ENCODE peak calls at places on chromosomes 12 and 14, in seven cellular contexts. K is Panc1; W is D341Med; Q is Right ventricle myocardium inferior; M is effector memory CD8-positive, alpha-beta T cell; D is A549; S is fibroblast of lung. P is an unnamed sample.

GRCh38 chr12:98714426-98714825 is 69.3 kb downstream of the APAF1 start:
- DNase-seq in K (no peak), W (no peak), Q (no peak), M (no peak), D (no peak), S (no peak), P (no peak)

GRCh38 chr14:105314287-105315185 is at the start of gene PACS2:
- DNase-seq in K (no peak), W (peak), Q (peak), M (peak), D (peak), S (peak), P (no peak)

GRCh38 chr14:61585598-61586538 is 109.4 kb upstream of the HIF1A start:
- DNase-seq in K (no peak), W (no peak), Q (peak), M (no peak), D (no peak), S (peak), P (peak)

GRCh38 chr12:22658214-22658613 is 33.2 kb downstream of the ETNK1 start:
- DNase-seq in K (no peak), W (no peak), Q (no peak), M (no peak), D (peak), S (peak), P (no peak)

GRCh38 chr12:25958254-25959068 is at the start of gene RASSF8:
- DNase-seq in K (no peak), W (peak), Q (peak), M (no peak), D (peak), S (peak), P (no peak)

GRCh38 chr14:51310453-51311074 is 70.5 kb downstream of the TMX1 start:
- DNase-seq in K (no peak), W (no peak), Q (no peak), M (no peak), D (no peak), S (peak), P (no peak)

GRCh38 chr14:77862154-77862783 is 62.4 kb downstream of the ADCK1 start:
- DNase-seq in K (peak), W (peak), Q (peak), M (peak), D (peak), S (peak), P (no peak)

GRCh38 chr14:77059276-77059934 is 30.9 kb upstream of the IRF2BPL start:
- DNase-seq in K (no peak), W (no peak), Q (no peak), M (no peak), D (peak), S (peak), P (no peak)

P was measured in NCI-H2029 treated with DMSO at 0.1 percent for 48 hours.